ENCODE peak calls at places on chromosomes 6 and 20, in ten cellular contexts. J is germinal center, I is tibial artery, K is AG09319, H is COR-L47, S is mucosa of descending colon, Q is HT-29, G is right cardiac atrium, M is left colon, N is mesendoderm. Z is an unnamed sample.

GRCh38 chr20:53652090-53652858 is 58.6 kb upstream of the ZNF217 start:
- DNase-seq in J (no peak), I (no peak), K (no peak), H (no peak), S (no peak), Q (peak; percentile 35), G (no peak), M (no peak), N (no peak), Z (no peak)

GRCh38 chr6:113936093-113936934 is 34.6 kb downstream of the HDAC2 start:
- DNase-seq in J (peak; percentile 40), I (peak; percentile 17), K (peak; percentile 38), H (peak; percentile 23), S (no peak), Q (peak; percentile 86), G (peak; percentile 10), M (no peak), N (peak; percentile 68), Z (peak; percentile 29)

GRCh38 chr6:164531745-164532144 is 777.7 kb downstream of the C6orf118 start:
- DNase-seq in J (no peak), I (no peak), K (no peak), H (no peak), S (no peak), Q (no peak), G (no peak), M (no peak), N (no peak), Z (no peak)

GRCh38 chr6:11710968-11711643 is 67.5 kb downstream of the ADTRP start:
- DNase-seq in J (no peak), I (no peak), K (no peak), H (no peak), S (no peak), Q (no peak), G (no peak), M (no peak), N (no peak), Z (no peak)

GRCh38 chr6:162244031-162244430 is 483.5 kb downstream of the PRKN start:
- DNase-seq in J (no peak), I (no peak), K (no peak), H (no peak), S (no peak), Q (no peak), G (no peak), M (no peak), N (no peak), Z (no peak)

GRCh38 chr20:62136283-62137091 is 6.7 kb downstream of the PSMA7 start:
- DNase-seq in J (peak; percentile 65), I (peak; percentile 70), K (no peak), H (peak; percentile 40), S (peak; percentile 82), Q (peak; percentile 92), G (peak; percentile 85), M (peak; percentile 55), N (peak; percentile 80), Z (no peak)

GRCh38 chr20:51195990-51196389 is 173.1 kb upstream of the KCNG1 start:
- DNase-seq in J (no peak), I (no peak), K (no peak), H (no peak), S (no peak), Q (no peak), G (no peak), M (no peak), N (no peak), Z (no peak)

GRCh38 chr20:62313021-62313420 is 10.2 kb downstream of the ADRM1 start:
- DNase-seq in J (no peak), I (no peak), K (no peak), H (no peak), S (no peak), Q (no peak), G (no peak), M (no peak), N (no peak), Z (no peak)